ENCODE peak calls at places on chromosomes 6 and 20, in four cellular contexts. H is astrocyte, N is vagina, Y is cardiac muscle cell. Z is an unnamed sample. For H3K4me1 and H3K27me3, the result is how much of the 10 kb centered on the place peaks cover.

GRCh38 chr20:63047946-63048345 is 41.2 kb upstream of the BHLHE23 start:
- DNase-seq in H (no peak), Y (no peak), N (no peak), Z (peak)

GRCh38 chr20:49851991-49852390 is 39.4 kb downstream of the SLC9A8 start:
- DNase-seq in Y (no peak), H (no peak), N (no peak), Z (peak)

GRCh38 chr6:36492092-36492491 is 49.3 kb downstream of the KCTD20 start:
- DNase-seq in N (no peak), Y (no peak), H (no peak), Z (no peak)

GRCh38 chr6:20319520-20320357 is 81.9 kb upstream of the E2F3 start:
- DNase-seq in Y (no peak), N (no peak), H (no peak), Z (no peak)

GRCh38 chr6:84539122-84539856 is 225.1 kb downstream of the TBX18 start:
- DNase-seq in Y (no peak), N (no peak), H (no peak), Z (no peak)

GRCh38 chr6:11869656-11870340 is 91.2 kb upstream of the ADTRP start:
- DNase-seq in N (no peak), Y (peak), H (peak), Z (no peak)

GRCh38 chr6:44828780-44829179 is 441.3 kb downstream of the CDC5L start:
- DNase-seq in H (no peak), Y (no peak), N (no peak), Z (no peak)

GRCh38 chr6:105844275-105844848 is 241.8 kb upstream of the PRDM1 start:
- DNase-seq in Y (no peak), H (no peak), N (no peak), Z (peak)

GRCh38 chr20:23152308-23152892 is 66.3 kb upstream of the CD93 start:
- DNase-seq in N (peak), H (peak), Y (peak), Z (peak)

GRCh38 chr6:134882426-134883038 is 67.4 kb downstream of the ALDH8A1 start:
- DNase-seq in N (no peak), Y (peak), H (peak), Z (peak)

GRCh38 chr20:49674383-49675352 is 39.0 kb downstream of the B4GALT5 start:
- DNase-seq in N (no peak), Y (no peak), H (peak), Z (no peak)

GRCh38 chr6:87789198-87789899 is 87.3 kb upstream of the AKIRIN2 start:
- DNase-seq in N (no peak), H (peak), Y (no peak), Z (no peak)

GRCh38 chr6:150830409-150831165 is 34.9 kb upstream of the MTHFD1L start:
- DNase-seq in Y (no peak), N (no peak), H (peak), Z (no peak)

DNA sequence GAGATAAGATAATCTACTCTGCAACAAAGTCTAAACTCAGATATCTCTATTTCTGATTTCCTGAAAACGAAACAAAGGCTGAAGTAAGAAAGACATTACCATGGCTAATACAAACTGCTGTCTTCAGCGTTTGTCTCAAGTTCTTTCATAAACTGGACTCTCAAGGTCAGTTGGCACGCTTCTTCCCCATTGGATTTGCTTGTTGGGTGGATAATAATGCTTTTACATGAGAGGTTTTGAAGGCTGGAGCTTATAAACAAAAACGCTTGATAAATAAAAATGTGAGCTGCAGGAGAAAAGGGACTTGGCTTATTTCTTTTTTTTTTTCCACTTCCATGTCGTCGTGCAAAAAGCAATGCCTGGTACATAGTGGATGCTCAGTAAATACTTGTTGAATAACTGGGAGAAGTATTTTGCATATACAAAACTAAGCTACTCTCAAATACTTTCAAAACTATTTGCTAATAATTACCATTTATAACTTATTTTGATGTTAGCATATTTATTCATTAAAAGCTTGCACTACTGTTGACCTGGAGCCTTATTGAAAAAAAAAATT is 65.7 kb upstream of the EEF1A1 start:
- DNase-seq in N (no peak), H (peak), Y (no peak), Z (no peak)
- H3K27ac ChIP-seq in N (peak), H (peak), Y (peak), Z (no peak)

GRCh38 chr20:11794525-11794924 is 123.2 kb upstream of the BTBD3 start:
- DNase-seq in H (no peak), Y (no peak), N (no peak), Z (no peak)

GRCh38 chr20:11799131-11799800 is 118.4 kb upstream of the BTBD3 start:
- DNase-seq in N (no peak), H (no peak), Y (no peak), Z (no peak)

GRCh38 chr20:11797161-11797560 is 120.5 kb upstream of the BTBD3 start:
- DNase-seq in Y (no peak), H (peak), N (no peak), Z (no peak)

GRCh38 chr20:11792229-11792953 is 125.3 kb upstream of the BTBD3 start:
- DNase-seq in Y (no peak), N (no peak), H (no peak), Z (no peak)

DNA sequence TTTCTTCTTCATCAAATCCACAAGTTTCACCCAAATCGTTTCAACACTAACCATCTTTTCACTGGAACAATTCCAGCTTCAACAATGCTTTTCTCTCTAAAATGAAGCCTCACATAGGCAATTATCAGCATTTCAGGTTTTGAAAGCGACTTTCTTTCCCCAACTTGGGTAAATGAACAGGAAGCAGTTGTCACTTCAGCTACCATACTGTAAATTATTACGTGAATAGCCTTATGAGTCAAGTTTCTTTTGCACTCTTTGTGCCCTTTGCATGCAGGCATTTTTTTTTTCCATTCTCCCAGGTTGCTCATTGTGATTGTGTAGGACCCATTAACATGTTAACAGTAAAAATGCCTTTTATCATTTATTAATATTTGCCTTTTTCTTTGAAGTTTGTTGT is 121.7 kb upstream of the BTBD3 start:
- DNase-seq in N (no peak), H (peak), Y (no peak), Z (no peak)
- H3K4me1 ChIP-seq in N (under half), H (under half), Y (under half), Z (under half)

GRCh38 chr6:117272886-117273285 is 7.5 kb downstream of the VGLL2 start:
- DNase-seq in H (no peak), Y (no peak), N (no peak), Z (no peak)

GRCh38 chr6:117276778-117277177 is 11.4 kb downstream of the VGLL2 start:
- DNase-seq in N (no peak), H (no peak), Y (no peak), Z (no peak)

GRCh38 chr6:117272032-117272866 is 6.9 kb downstream of the VGLL2 start:
- DNase-seq in H (peak), Y (no peak), N (no peak), Z (no peak)

GRCh38 chr6:117275711-117276110 is 10.4 kb downstream of the VGLL2 start:
- DNase-seq in Y (no peak), H (no peak), N (no peak), Z (no peak)

DNA sequence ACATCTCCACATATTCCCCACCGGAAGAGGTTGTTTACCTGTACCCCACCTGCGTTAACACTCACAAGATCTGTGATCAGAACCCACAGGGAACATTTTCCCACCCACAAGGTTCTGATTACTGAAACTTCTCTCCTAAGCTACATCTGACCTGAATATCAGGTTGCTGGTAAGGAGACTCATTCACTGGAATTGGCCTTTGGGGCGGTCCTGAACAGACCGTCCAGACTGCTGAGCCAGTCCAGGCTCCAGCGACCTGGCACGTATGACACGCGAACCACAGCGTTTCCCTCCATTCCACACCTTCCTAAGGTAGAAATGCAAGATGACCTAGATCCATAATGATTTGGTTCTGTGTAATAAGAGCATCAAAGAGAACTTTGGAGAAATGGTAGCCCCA is 9.8 kb downstream of the VGLL2 start:
- DNase-seq in H (no peak), Y (no peak), N (no peak), Z (no peak)
- H3K27me3 ChIP-seq in H (half or more), Y (half or more), N (under half), Z (under half)

DNA sequence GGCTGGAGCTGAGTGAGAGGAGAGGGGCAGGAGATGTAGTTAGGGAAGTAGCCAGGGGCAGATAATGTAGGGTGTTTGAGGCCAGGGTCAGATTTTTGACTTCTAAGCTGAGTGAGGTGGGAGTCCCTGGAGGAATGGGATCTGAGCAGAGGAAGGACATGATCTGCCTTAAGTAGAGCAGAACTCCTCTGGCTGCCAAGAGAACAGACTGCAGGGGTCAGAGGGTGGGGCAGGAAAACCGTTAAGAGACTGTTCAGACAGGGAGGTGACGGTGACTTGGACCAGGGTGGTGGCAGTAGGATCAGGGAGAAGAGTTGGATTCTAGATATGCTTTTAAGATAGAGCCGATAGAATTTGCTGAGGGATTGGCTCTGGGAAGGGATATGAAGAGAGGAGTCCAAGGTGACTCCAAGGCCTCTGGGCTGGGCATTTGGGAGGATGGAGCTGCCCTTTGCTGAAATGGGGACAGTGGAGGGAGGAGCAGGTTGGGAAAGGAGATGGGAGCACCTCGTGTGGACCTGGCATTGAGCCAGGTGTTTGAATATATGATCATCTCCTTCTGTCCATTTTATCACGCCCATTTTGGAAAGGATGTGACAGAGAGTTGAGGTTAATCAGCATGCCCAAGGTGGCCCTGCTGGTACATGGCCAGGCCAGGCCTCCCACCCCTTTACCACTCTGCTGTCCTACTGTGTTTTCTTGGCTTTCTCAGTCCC is 18.8 kb downstream of the EYA2 start:
- DNase-seq in Y (no peak), N (no peak), H (no peak), Z (no peak)
- H3K27ac ChIP-seq in Y (no peak), N (no peak), H (no peak), Z (no peak)